ENCODE peak calls at places on chromosomes 5 and 9, in ten cellular contexts. One of them, this sample, is unnamed.

GRCh38 chr5:138611295-138612220 is 36.4 kb upstream of the HSPA9 start:
- DNase-seq in right atrium auricular region: no peak
- DNase-seq in lung microvascular endothelial cell: peak; percentile 45
- DNase-seq in HT1080: no peak
- DNase-seq in GF-D8: no peak
- DNase-seq in neural crest cell: peak; percentile 41
- DNase-seq in choroid plexus epithelial cell: peak; percentile 53
- DNase-seq in activated T-helper 9 cell treated with anti-CD3 and anti-CD28 coated beads, Interleukin-2, amount 50 U/mL, for 16 hours: no peak
- DNase-seq in hippocampal formation: peak; percentile 74
- DNase-seq in tibial nerve: no peak
- DNase-seq in this sample: peak; percentile 42

GRCh38 chr5:174166231-174167079 is 120.9 kb downstream of the NSG2 start:
- DNase-seq in right atrium auricular region: no peak
- DNase-seq in lung microvascular endothelial cell: no peak
- DNase-seq in HT1080: no peak
- DNase-seq in GF-D8: no peak
- DNase-seq in neural crest cell: no peak
- DNase-seq in choroid plexus epithelial cell: no peak
- DNase-seq in activated T-helper 9 cell treated with anti-CD3 and anti-CD28 coated beads, Interleukin-2, amount 50 U/mL, for 16 hours: no peak
- DNase-seq in hippocampal formation: no peak
- DNase-seq in tibial nerve: no peak
- DNase-seq in this sample: no peak

GRCh38 chr5:132474881-132475511 is 15.6 kb downstream of the IRF1 start:
- DNase-seq in right atrium auricular region: no peak
- DNase-seq in lung microvascular endothelial cell: no peak
- DNase-seq in HT1080: no peak
- DNase-seq in GF-D8: no peak
- DNase-seq in neural crest cell: no peak
- DNase-seq in choroid plexus epithelial cell: no peak
- DNase-seq in activated T-helper 9 cell treated with anti-CD3 and anti-CD28 coated beads, Interleukin-2, amount 50 U/mL, for 16 hours: no peak
- DNase-seq in hippocampal formation: no peak
- DNase-seq in tibial nerve: no peak
- DNase-seq in this sample: peak; percentile 32

GRCh38 chr5:145574889-145575573 is 260.1 kb downstream of the PRELID2 start:
- DNase-seq in right atrium auricular region: no peak
- DNase-seq in lung microvascular endothelial cell: no peak
- DNase-seq in HT1080: peak; percentile 76
- DNase-seq in GF-D8: no peak
- DNase-seq in neural crest cell: no peak
- DNase-seq in choroid plexus epithelial cell: no peak
- DNase-seq in activated T-helper 9 cell treated with anti-CD3 and anti-CD28 coated beads, Interleukin-2, amount 50 U/mL, for 16 hours: no peak
- DNase-seq in hippocampal formation: no peak
- DNase-seq in tibial nerve: no peak
- DNase-seq in this sample: no peak

GRCh38 chr5:60634054-60634453 is 65.9 kb downstream of the DEPDC1B start:
- DNase-seq in right atrium auricular region: no peak
- DNase-seq in lung microvascular endothelial cell: no peak
- DNase-seq in HT1080: no peak
- DNase-seq in GF-D8: peak; percentile 83
- DNase-seq in neural crest cell: no peak
- DNase-seq in choroid plexus epithelial cell: no peak
- DNase-seq in activated T-helper 9 cell treated with anti-CD3 and anti-CD28 coated beads, Interleukin-2, amount 50 U/mL, for 16 hours: no peak
- DNase-seq in hippocampal formation: no peak
- DNase-seq in tibial nerve: no peak
- DNase-seq in this sample: no peak

GRCh38 chr9:97528529-97529230 is 27.2 kb downstream of the TMOD1 start:
- DNase-seq in right atrium auricular region: no peak
- DNase-seq in lung microvascular endothelial cell: no peak
- DNase-seq in HT1080: no peak
- DNase-seq in GF-D8: no peak
- DNase-seq in neural crest cell: no peak
- DNase-seq in choroid plexus epithelial cell: no peak
- DNase-seq in activated T-helper 9 cell treated with anti-CD3 and anti-CD28 coated beads, Interleukin-2, amount 50 U/mL, for 16 hours: no peak
- DNase-seq in hippocampal formation: no peak
- DNase-seq in tibial nerve: no peak
- DNase-seq in this sample: peak; percentile 67

GRCh38 chr5:181203842-181204560 is 995 bp downstream of the TRIM7 start:
- DNase-seq in right atrium auricular region: no peak
- DNase-seq in lung microvascular endothelial cell: no peak
- DNase-seq in HT1080: no peak
- DNase-seq in GF-D8: no peak
- DNase-seq in neural crest cell: no peak
- DNase-seq in choroid plexus epithelial cell: no peak
- DNase-seq in activated T-helper 9 cell treated with anti-CD3 and anti-CD28 coated beads, Interleukin-2, amount 50 U/mL, for 16 hours: no peak
- DNase-seq in hippocampal formation: no peak
- DNase-seq in tibial nerve: no peak
- DNase-seq in this sample: no peak

GRCh38 chr5:77546-77945 is 14.4 kb upstream of the PLEKHG4B start:
- DNase-seq in right atrium auricular region: no peak
- DNase-seq in lung microvascular endothelial cell: no peak
- DNase-seq in HT1080: no peak
- DNase-seq in GF-D8: no peak
- DNase-seq in neural crest cell: no peak
- DNase-seq in choroid plexus epithelial cell: no peak
- DNase-seq in activated T-helper 9 cell treated with anti-CD3 and anti-CD28 coated beads, Interleukin-2, amount 50 U/mL, for 16 hours: no peak
- DNase-seq in hippocampal formation: no peak
- DNase-seq in tibial nerve: no peak
- DNase-seq in this sample: no peak

GRCh38 chr5:87912419-87912818 is 356.2 kb downstream of the TMEM161B start:
- DNase-seq in right atrium auricular region: no peak
- DNase-seq in lung microvascular endothelial cell: no peak
- DNase-seq in HT1080: peak; percentile 74
- DNase-seq in GF-D8: no peak
- DNase-seq in neural crest cell: no peak
- DNase-seq in choroid plexus epithelial cell: no peak
- DNase-seq in activated T-helper 9 cell treated with anti-CD3 and anti-CD28 coated beads, Interleukin-2, amount 50 U/mL, for 16 hours: no peak
- DNase-seq in hippocampal formation: no peak
- DNase-seq in tibial nerve: no peak
- DNase-seq in this sample: no peak

GRCh38 chr9:4099961-4100360 is 199.9 kb downstream of the GLIS3 start:
- DNase-seq in right atrium auricular region: no peak
- DNase-seq in lung microvascular endothelial cell: peak; percentile 22
- DNase-seq in HT1080: no peak
- DNase-seq in GF-D8: no peak
- DNase-seq in neural crest cell: no peak
- DNase-seq in choroid plexus epithelial cell: peak; percentile 72
- DNase-seq in activated T-helper 9 cell treated with anti-CD3 and anti-CD28 coated beads, Interleukin-2, amount 50 U/mL, for 16 hours: no peak
- DNase-seq in hippocampal formation: no peak
- DNase-seq in tibial nerve: no peak
- DNase-seq in this sample: no peak

GRCh38 chr9:36995927-36996471 is 38.1 kb downstream of the PAX5 start:
- DNase-seq in right atrium auricular region: no peak
- DNase-seq in lung microvascular endothelial cell: peak; percentile 72
- DNase-seq in HT1080: peak; percentile 77
- DNase-seq in GF-D8: peak; percentile 27
- DNase-seq in neural crest cell: peak; percentile 68
- DNase-seq in choroid plexus epithelial cell: peak; percentile 79
- DNase-seq in activated T-helper 9 cell treated with anti-CD3 and anti-CD28 coated beads, Interleukin-2, amount 50 U/mL, for 16 hours: peak; percentile 34
- DNase-seq in hippocampal formation: peak; percentile 9
- DNase-seq in tibial nerve: no peak
- DNase-seq in this sample: peak; percentile 69

This sample was measured in upper lobe of right lung.